ENCODE peak calls at places on chromosomes 6 and 20, in five cellular contexts. N is fibroblast of the aortic adventitia, F is heart left ventricle, Z is lower lobe of right lung, C is ovary. Q is an unnamed sample.

GRCh38 chr6:2658788-2659187 is 91.9 kb downstream of the MYLK4 start:
- DNase-seq in N (no peak), F (no peak), Z (no peak), C (no peak), Q (peak)

GRCh38 chr6:158751842-158752424 is 67.2 kb downstream of the EZR start:
- DNase-seq in N (no peak), F (no peak), Z (no peak), C (no peak), Q (no peak)

GRCh38 chr20:11195899-11196558 is 522.2 kb upstream of the JAG1 start:
- DNase-seq in N (peak), F (no peak), Z (no peak), C (no peak), Q (peak)

GRCh38 chr6:4125933-4126864 is 9.2 kb downstream of the ECI2 start:
- DNase-seq in N (peak), F (no peak), Z (no peak), C (peak), Q (peak)

GRCh38 chr6:40164345-40164755 is 230.1 kb upstream of the MOCS1 start:
- DNase-seq in N (no peak), F (no peak), Z (no peak), C (no peak), Q (peak)

GRCh38 chr6:164188861-164189260 is 774.3 kb downstream of the QKI start:
- DNase-seq in N (no peak), F (no peak), Z (no peak), C (no peak), Q (no peak)

GRCh38 chr20:56968386-56969048 is 297.9 kb downstream of the BMP7 start:
- DNase-seq in N (no peak), F (no peak), Z (no peak), C (no peak), Q (no peak)

GRCh38 chr20:43096471-43096870 is 93.2 kb downstream of the PTPRT start:
- DNase-seq in N (no peak), F (no peak), Z (no peak), C (no peak), Q (no peak)

GRCh38 chr6:151071295-151071694 is 168.5 kb upstream of the AKAP12 start:
- DNase-seq in N (peak), F (peak), Z (no peak), C (peak), Q (peak)

GRCh38 chr6:28941681-28942448 is 18.1 kb upstream of the TRIM27 start:
- DNase-seq in N (peak), F (no peak), Z (no peak), C (no peak), Q (no peak)

GRCh38 chr6:134253681-134254080 is 64.2 kb downstream of the SGK1 start:
- DNase-seq in N (peak), F (no peak), Z (no peak), C (no peak), Q (peak)

GRCh38 chr6:150492507-150492906 is 107.2 kb upstream of the PLEKHG1 start:
- DNase-seq in N (no peak), F (no peak), Z (no peak), C (no peak), Q (no peak)

GRCh38 chr6:152462716-152463115 is 174.4 kb downstream of the SYNE1 start:
- DNase-seq in N (no peak), F (no peak), Z (no peak), C (no peak), Q (no peak)

GRCh38 chr6:45472383-45472782 is 94.6 kb upstream of the SUPT3H start:
- DNase-seq in N (peak), F (peak), Z (no peak), C (peak), Q (peak)

GRCh38 chr20:41248371-41249024 is 69.0 kb downstream of the ZHX3 start:
- DNase-seq in N (peak), F (no peak), Z (no peak), C (peak), Q (peak)

DNA sequence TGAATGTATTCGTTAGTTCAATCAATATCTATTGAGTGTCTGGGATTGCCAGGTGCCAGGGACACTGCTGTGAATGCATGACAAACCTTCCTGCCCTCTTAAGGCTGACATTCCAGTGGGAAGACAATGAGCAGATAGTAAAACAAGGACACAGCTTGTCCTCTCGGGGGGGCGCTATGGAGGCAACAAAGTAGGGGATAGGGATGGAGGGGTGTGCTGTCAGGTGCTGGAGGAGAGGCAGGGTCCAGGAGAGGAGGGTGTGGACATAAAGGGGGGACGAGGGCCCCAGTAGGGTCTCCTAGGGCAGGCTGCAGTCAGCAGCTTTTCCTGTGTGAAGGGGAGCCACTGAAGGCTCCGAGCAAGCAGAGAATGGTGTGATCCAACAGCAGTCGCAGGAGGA is 198.2 kb upstream of the PDE10A start:
- DNase-seq in N (no peak), F (no peak), Z (no peak), C (no peak), Q (no peak)
- TF ChIP-seq CTCF in N (no peak), F (no peak), Z (no peak), C (no peak), Q (no peak)

DNA sequence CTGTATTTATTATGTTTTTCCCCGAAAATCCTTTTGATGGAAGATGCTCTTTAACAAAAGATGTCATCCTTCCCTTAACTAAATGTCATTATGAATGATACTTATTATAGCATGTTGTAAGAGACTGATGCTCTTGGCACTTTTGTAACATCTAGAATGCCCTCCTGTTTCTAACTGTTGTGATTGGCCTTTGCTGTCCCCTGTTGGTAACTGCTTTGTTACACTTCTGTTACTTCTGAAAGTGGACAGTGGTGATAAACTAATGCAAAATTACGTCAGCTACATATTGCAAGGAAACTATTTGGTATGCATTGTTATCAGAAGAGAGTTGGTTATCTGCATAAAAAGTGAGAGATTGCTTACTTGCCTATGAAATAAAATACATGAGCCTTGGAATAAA is 5.8 kb downstream of the TTK start:
- DNase-seq in N (no peak), F (no peak), Z (no peak), C (no peak), Q (no peak)
- TF ChIP-seq CTCF in N (no peak), F (no peak), Z (no peak), C (no peak), Q (no peak)

DNA sequence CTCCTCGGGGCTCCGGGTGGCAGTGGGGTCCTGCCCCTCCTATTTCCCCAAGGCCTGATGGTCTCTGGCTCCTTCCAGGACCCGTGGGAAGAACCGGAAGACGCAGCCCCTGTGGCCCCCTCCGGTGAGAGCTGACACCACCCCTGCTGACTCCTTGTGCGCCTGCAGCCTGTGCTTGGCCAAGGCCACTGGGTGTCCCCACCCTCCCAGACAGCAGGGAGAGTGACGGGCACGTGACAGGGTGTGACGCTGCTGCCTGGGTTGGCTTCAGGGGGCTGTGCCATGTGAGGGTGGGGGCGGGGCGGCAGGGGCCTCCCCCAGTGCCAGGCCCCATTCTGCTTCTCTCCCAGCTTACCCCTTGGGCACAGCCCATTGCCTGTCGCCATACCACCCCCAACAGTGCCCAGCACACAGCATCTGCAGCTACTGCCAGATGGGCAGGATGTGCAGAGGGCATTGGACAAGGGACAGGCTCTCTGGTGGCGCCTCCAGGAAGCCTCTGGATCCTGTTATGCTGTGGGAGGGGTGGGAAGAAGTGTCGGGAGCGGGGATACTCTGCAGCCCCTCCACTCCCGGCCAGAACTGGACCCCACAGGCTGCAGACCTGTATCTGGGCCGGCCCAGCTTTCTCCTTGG is 2.9 kb downstream of the BIRC7 start:
- DNase-seq in N (no peak), F (no peak), Z (no peak), C (no peak), Q (no peak)
- TF ChIP-seq CTCF in N (no peak), F (no peak), Z (no peak), C (no peak), Q (no peak)

GRCh38 chr6:31113861-31114539 is 600 bp upstream of the PSORS1C1 start:
- DNase-seq in N (peak), F (no peak), Z (no peak), C (no peak), Q (peak)

GRCh38 chr6:31114540-31114876 is at the start of gene PSORS1C1:
- DNase-seq in N (peak), F (peak), Z (peak), C (peak), Q (peak)

GRCh38 chr6:31116661-31117385 is 2.2 kb downstream of the PSORS1C1 start:
- DNase-seq in N (peak), F (no peak), Z (no peak), C (no peak), Q (peak)

GRCh38 chr6:31115941-31116560 is 1.5 kb downstream of the PSORS1C1 start:
- DNase-seq in N (no peak), F (no peak), Z (no peak), C (no peak), Q (no peak)

GRCh38 chr6:31114970-31115849 is 610 bp downstream of the PSORS1C1 start:
- DNase-seq in N (peak), F (no peak), Z (no peak), C (no peak), Q (peak)
- TF ChIP-seq CTCF in N (peak), F (peak), Z (peak), C (no peak), Q (peak)

DNA sequence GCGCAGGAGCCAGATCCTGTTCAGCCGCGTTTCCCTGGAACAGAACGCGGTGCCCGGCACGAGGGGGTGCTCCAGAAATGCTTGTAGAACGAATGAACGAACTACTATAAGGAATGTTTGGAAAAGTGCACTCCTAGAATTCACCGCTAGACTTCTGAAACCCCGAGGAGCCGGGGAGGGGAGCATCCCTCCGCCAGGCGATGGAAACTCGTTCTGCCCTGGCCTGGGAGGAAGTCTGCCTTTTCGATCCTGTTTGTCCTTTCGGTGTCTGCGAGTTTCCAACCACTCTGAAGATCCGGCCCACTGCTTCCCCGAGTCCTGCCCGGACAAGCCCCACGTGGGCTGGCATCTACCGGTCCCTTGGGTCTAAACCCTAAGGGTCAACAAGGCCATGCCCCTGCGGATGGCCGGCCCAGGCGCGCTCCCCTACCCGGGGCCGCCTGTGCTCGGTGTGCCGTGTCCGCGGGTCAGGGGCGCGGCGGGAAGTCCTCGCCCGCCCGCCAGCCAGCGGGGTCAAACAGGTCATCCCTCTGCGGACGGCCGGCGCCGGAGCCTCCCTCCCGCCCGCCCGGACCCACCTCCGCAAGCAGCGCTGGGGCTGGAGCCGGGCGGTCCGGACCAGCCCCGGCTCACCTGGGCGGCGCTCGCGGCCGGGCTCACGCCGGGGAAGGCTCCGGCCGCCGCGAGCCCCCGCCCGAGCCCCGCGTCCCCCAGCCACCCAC is 521 bp downstream of the SULF2 start:
- DNase-seq in N (peak), F (peak), Z (no peak), C (peak), Q (peak)
- TF ChIP-seq CTCF in N (peak), F (no peak), Z (no peak), C (peak), Q (peak)

GRCh38 chr20:62702886-62703852 is 5.5 kb upstream of the NTSR1 start:
- DNase-seq in N (peak), F (no peak), Z (no peak), C (no peak), Q (peak)
- TF ChIP-seq CTCF in N (peak), F (no peak), Z (no peak), C (no peak), Q (peak)

GRCh38 chr6:111799576-111800467 is 73.4 kb downstream of the FYN start:
- DNase-seq in N (no peak), F (no peak), Z (no peak), C (peak), Q (no peak)
- TF ChIP-seq CTCF in N (peak), F (no peak), Z (no peak), C (no peak), Q (peak)

Q was measured in fibroblast of mammary gland.